ENCODE peak calls at places on chromosomes 7 and 10, in eight cellular contexts. One of them, this sample, is unnamed.

GRCh38 chr10:86022906-86023305 is 343.7 kb downstream of the GRID1 start:
- DNase-seq in HL-60: no peak
- DNase-seq in AG04450: no peak
- DNase-seq in astrocyte of the cerebellum: no peak
- DNase-seq in GM23338: no peak
- DNase-seq in tibial artery: no peak
- DNase-seq in AG09309: no peak
- DNase-seq in kidney: no peak
- DNase-seq in this sample: no peak

GRCh38 chr7:80552304-80552703 is 40.4 kb upstream of the GNAT3 start:
- DNase-seq in HL-60: no peak
- DNase-seq in kidney: no peak
- DNase-seq in AG09309: peak; percentile 62
- DNase-seq in tibial artery: no peak
- DNase-seq in GM23338: no peak
- DNase-seq in astrocyte of the cerebellum: no peak
- DNase-seq in AG04450: no peak
- DNase-seq in this sample: peak; percentile 15

GRCh38 chr10:90313548-90314325 is 544.1 kb downstream of the HTR7 start:
- DNase-seq in AG04450: no peak
- DNase-seq in tibial artery: no peak
- DNase-seq in HL-60: no peak
- DNase-seq in AG09309: no peak
- DNase-seq in kidney: no peak
- DNase-seq in astrocyte of the cerebellum: no peak
- DNase-seq in GM23338: no peak
- DNase-seq in this sample: peak; percentile 85

GRCh38 chr7:99766484-99767099 is 17.4 kb downstream of the CYP3A4 start:
- DNase-seq in kidney: no peak
- DNase-seq in tibial artery: no peak
- DNase-seq in AG04450: no peak
- DNase-seq in astrocyte of the cerebellum: no peak
- DNase-seq in AG09309: no peak
- DNase-seq in GM23338: no peak
- DNase-seq in HL-60: no peak
- DNase-seq in this sample: peak; percentile 58

GRCh38 chr10:21049482-21049881 is 152.4 kb upstream of the NEBL start:
- DNase-seq in tibial artery: no peak
- DNase-seq in AG04450: no peak
- DNase-seq in AG09309: no peak
- DNase-seq in astrocyte of the cerebellum: no peak
- DNase-seq in GM23338: no peak
- DNase-seq in HL-60: no peak
- DNase-seq in kidney: no peak
- DNase-seq in this sample: no peak

GRCh38 chr10:103124420-103125096 is 68.5 kb downstream of the NT5C2 start:
- DNase-seq in kidney: no peak
- DNase-seq in tibial artery: no peak
- DNase-seq in AG09309: no peak
- DNase-seq in HL-60: no peak
- DNase-seq in GM23338: no peak
- DNase-seq in astrocyte of the cerebellum: no peak
- DNase-seq in AG04450: no peak
- DNase-seq in this sample: no peak

GRCh38 chr10:79562135-79562756 is 2.0 kb upstream of the SFTPA2 start:
- DNase-seq in AG04450: peak; percentile 13
- DNase-seq in HL-60: peak; percentile 7
- DNase-seq in tibial artery: peak; percentile 53
- DNase-seq in astrocyte of the cerebellum: peak; percentile 24
- DNase-seq in AG09309: peak; percentile 4
- DNase-seq in kidney: peak; percentile 82
- DNase-seq in GM23338: peak; percentile 85
- DNase-seq in this sample: peak; percentile 50

GRCh38 chr7:44489955-44490350 is 505 bp downstream of the NUDCD3 start:
- DNase-seq in AG04450: no peak
- DNase-seq in kidney: no peak
- DNase-seq in astrocyte of the cerebellum: no peak
- DNase-seq in HL-60: no peak
- DNase-seq in tibial artery: no peak
- DNase-seq in GM23338: no peak
- DNase-seq in AG09309: no peak
- DNase-seq in this sample: peak; percentile 50

GRCh38 chr10:88991161-88991899 is 732 bp downstream of the FAS start:
- DNase-seq in kidney: peak; percentile 94
- DNase-seq in AG09309: no peak
- DNase-seq in tibial artery: peak; percentile 74
- DNase-seq in astrocyte of the cerebellum: peak; percentile 52
- DNase-seq in AG04450: no peak
- DNase-seq in HL-60: no peak
- DNase-seq in GM23338: peak; percentile 74
- DNase-seq in this sample: peak; percentile 83

GRCh38 chr7:47379629-47380324 is 202.1 kb downstream of the TNS3 start:
- DNase-seq in astrocyte of the cerebellum: peak; percentile 52
- DNase-seq in HL-60: no peak
- DNase-seq in kidney: peak; percentile 90
- DNase-seq in AG09309: no peak
- DNase-seq in AG04450: peak; percentile 36
- DNase-seq in GM23338: peak; percentile 42
- DNase-seq in tibial artery: peak; percentile 39
- DNase-seq in this sample: peak; percentile 60

GRCh38 chr10:16597656-16598055 is 76.0 kb upstream of the C1QL3 start:
- DNase-seq in AG09309: no peak
- DNase-seq in kidney: no peak
- DNase-seq in GM23338: no peak
- DNase-seq in tibial artery: no peak
- DNase-seq in AG04450: no peak
- DNase-seq in HL-60: no peak
- DNase-seq in astrocyte of the cerebellum: no peak
- DNase-seq in this sample: no peak

GRCh38 chr10:17548162-17548561 is 69.0 kb downstream of the HACD1 start:
- DNase-seq in HL-60: peak; percentile 4
- DNase-seq in GM23338: no peak
- DNase-seq in tibial artery: no peak
- DNase-seq in AG09309: no peak
- DNase-seq in astrocyte of the cerebellum: no peak
- DNase-seq in kidney: no peak
- DNase-seq in AG04450: no peak
- DNase-seq in this sample: no peak

GRCh38 chr7:148492157-148492860 is 98.3 kb upstream of the C7orf33 start:
- DNase-seq in GM23338: no peak
- DNase-seq in tibial artery: no peak
- DNase-seq in kidney: no peak
- DNase-seq in AG04450: no peak
- DNase-seq in astrocyte of the cerebellum: no peak
- DNase-seq in HL-60: no peak
- DNase-seq in AG09309: no peak
- DNase-seq in this sample: peak; percentile 87

GRCh38 chr7:119737390-119737789 is 535.6 kb upstream of the KCND2 start:
- DNase-seq in GM23338: no peak
- DNase-seq in kidney: no peak
- DNase-seq in tibial artery: no peak
- DNase-seq in AG09309: no peak
- DNase-seq in HL-60: no peak
- DNase-seq in astrocyte of the cerebellum: no peak
- DNase-seq in AG04450: no peak
- DNase-seq in this sample: no peak

GRCh38 chr7:572668-573495 is 53.2 kb upstream of the PDGFA start:
- DNase-seq in kidney: peak; percentile 65
- DNase-seq in AG09309: no peak
- DNase-seq in HL-60: no peak
- DNase-seq in tibial artery: no peak
- DNase-seq in astrocyte of the cerebellum: no peak
- DNase-seq in GM23338: peak; percentile 70
- DNase-seq in AG04450: no peak
- DNase-seq in this sample: no peak

GRCh38 chr7:96953676-96954513 is 51.5 kb upstream of the DLX6 start:
- DNase-seq in AG04450: no peak
- DNase-seq in AG09309: no peak
- DNase-seq in GM23338: no peak
- DNase-seq in HL-60: no peak
- DNase-seq in tibial artery: no peak
- DNase-seq in kidney: no peak
- DNase-seq in astrocyte of the cerebellum: no peak
- DNase-seq in this sample: peak; percentile 24

DNA sequence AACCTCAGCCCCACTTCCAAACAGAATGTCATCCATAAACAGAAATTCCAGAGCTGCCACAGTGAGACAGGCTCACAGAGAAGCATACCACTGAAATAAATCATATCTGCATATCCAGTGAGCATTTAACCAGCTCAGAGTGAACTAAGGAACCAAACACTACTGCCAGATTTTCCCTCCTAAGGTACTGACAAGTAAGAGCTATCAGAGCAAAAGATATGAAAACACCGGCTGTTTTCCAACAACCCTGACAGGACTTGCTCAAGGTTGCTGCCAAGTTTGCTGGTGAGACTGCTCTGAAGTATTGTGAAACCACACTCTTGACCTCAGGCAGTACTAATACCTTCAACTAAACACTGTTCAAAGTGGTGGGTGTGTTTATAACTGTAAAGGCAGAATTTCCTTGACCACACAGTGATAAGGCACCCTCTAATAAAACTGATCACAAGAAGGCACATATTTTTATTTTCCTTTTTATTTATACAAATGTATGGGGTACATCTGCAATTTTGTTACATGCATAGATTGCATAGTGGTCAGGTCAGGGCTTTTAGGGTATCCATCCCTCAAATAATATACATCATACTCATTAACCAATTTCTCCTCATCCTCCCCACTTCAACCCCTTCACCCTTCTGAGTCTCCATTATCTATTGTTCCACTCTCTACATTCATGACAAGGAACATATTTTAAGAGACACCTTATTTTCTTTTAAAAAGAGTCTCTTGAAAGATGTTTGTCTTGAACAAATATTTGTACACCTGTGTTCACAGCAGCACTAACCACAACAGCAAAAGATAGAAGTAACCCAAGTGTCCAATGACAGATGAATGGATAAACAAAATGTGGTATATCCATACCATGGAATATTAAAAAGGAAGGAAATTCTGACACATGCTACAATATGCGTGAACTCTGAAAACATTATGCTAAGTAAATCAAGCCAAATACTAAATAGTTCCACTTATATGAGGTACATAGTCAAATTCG is 18.2 kb downstream of the SGMS1 start:
- DNase-seq in astrocyte of the cerebellum: peak; percentile 97
- DNase-seq in GM23338: no peak
- DNase-seq in HL-60: peak; percentile 20
- DNase-seq in tibial artery: no peak
- DNase-seq in kidney: no peak
- DNase-seq in AG09309: peak; percentile 93
- DNase-seq in AG04450: peak; percentile 90
- DNase-seq in this sample: peak; percentile 97
- H3K4me3 ChIP-seq in astrocyte of the cerebellum: no peak overlapping the region
- H3K4me3 ChIP-seq in GM23338: no peak overlapping the region
- H3K4me3 ChIP-seq in HL-60: no peak overlapping the region
- H3K4me3 ChIP-seq in tibial artery: no peak overlapping the region
- H3K4me3 ChIP-seq in kidney: no peak overlapping the region
- H3K4me3 ChIP-seq in AG09309: no peak overlapping the region
- H3K4me3 ChIP-seq in AG04450: no peak overlapping the region
- H3K4me3 ChIP-seq in this sample: no peak overlapping the region

DNA sequence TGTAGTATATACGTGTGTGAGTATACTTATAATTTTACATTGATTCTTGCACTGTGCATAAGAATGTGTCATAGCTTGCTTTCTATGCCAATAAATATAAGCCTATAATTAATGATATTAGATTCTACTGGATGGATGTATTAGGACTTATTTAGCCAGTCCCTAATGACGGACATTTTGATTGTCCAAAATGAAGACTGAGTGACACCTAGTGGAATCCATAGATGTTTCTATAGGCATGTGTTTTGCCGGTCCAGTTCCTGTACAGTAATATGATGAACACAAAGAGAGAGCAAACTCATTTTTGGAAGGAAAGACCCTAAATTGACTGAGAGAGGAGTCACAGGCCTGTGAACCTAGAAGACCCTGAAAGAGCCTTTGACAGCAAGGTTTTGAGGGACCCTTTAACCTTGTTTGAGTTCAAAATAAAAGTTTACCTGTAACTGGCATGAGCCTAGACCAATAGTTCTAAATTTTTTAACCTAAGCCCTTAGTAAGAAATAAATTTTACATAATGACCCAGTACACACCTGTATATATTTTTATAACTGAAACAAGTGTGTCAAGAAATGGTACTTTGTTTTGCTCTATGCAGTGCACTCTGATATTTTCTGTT is 42.4 kb upstream of the AGBL3 start:
- DNase-seq in AG09309: no peak
- DNase-seq in tibial artery: no peak
- DNase-seq in kidney: no peak
- DNase-seq in astrocyte of the cerebellum: no peak
- DNase-seq in GM23338: no peak
- DNase-seq in AG04450: no peak
- DNase-seq in HL-60: no peak
- DNase-seq in this sample: peak; percentile 37
- TF ChIP-seq CTCF in AG09309: no peak
- TF ChIP-seq CTCF in tibial artery: peak; percentile 30
- TF ChIP-seq CTCF in kidney: peak; percentile 11
- TF ChIP-seq CTCF in astrocyte of the cerebellum: peak; percentile 18
- TF ChIP-seq CTCF in GM23338: no peak
- TF ChIP-seq CTCF in AG04450: no peak
- TF ChIP-seq CTCF in HL-60: no peak
- TF ChIP-seq CTCF in this sample: peak; percentile 26

GRCh38 chr7:156155988-156156733 is 343.9 kb upstream of the SHH start:
- DNase-seq in AG09309: no peak
- DNase-seq in AG04450: no peak
- DNase-seq in tibial artery: no peak
- DNase-seq in astrocyte of the cerebellum: no peak
- DNase-seq in HL-60: no peak
- DNase-seq in GM23338: no peak
- DNase-seq in kidney: no peak
- DNase-seq in this sample: no peak

GRCh38 chr7:156158213-156158612 is 345.9 kb upstream of the SHH start:
- DNase-seq in GM23338: no peak
- DNase-seq in HL-60: no peak
- DNase-seq in astrocyte of the cerebellum: no peak
- DNase-seq in kidney: no peak
- DNase-seq in tibial artery: no peak
- DNase-seq in AG09309: no peak
- DNase-seq in AG04450: no peak
- DNase-seq in this sample: no peak

GRCh38 chr7:156158693-156159092 is 346.4 kb upstream of the SHH start:
- DNase-seq in AG09309: no peak
- DNase-seq in GM23338: no peak
- DNase-seq in AG04450: no peak
- DNase-seq in kidney: no peak
- DNase-seq in HL-60: no peak
- DNase-seq in astrocyte of the cerebellum: no peak
- DNase-seq in tibial artery: no peak
- DNase-seq in this sample: no peak

GRCh38 chr7:156157409-156158012 is 345.2 kb upstream of the SHH start:
- DNase-seq in HL-60: no peak
- DNase-seq in kidney: peak; percentile 66
- DNase-seq in GM23338: no peak
- DNase-seq in AG04450: no peak
- DNase-seq in astrocyte of the cerebellum: no peak
- DNase-seq in tibial artery: no peak
- DNase-seq in AG09309: no peak
- DNase-seq in this sample: no peak

GRCh38 chr7:156156734-156157408 is 344.6 kb upstream of the SHH start:
- DNase-seq in AG09309: no peak
- DNase-seq in tibial artery: no peak
- DNase-seq in AG04450: no peak
- DNase-seq in astrocyte of the cerebellum: peak; percentile 11
- DNase-seq in GM23338: peak; percentile 57
- DNase-seq in kidney: peak; percentile 82
- DNase-seq in HL-60: no peak
- DNase-seq in this sample: no peak
- H3K4me3 ChIP-seq in AG09309: no peak overlapping the region
- H3K4me3 ChIP-seq in tibial artery: no peak overlapping the region
- H3K4me3 ChIP-seq in AG04450: no peak overlapping the region
- H3K4me3 ChIP-seq in astrocyte of the cerebellum: no peak overlapping the region
- H3K4me3 ChIP-seq in GM23338: no peak overlapping the region
- H3K4me3 ChIP-seq in kidney: no peak overlapping the region
- H3K4me3 ChIP-seq in HL-60: no peak overlapping the region
- H3K4me3 ChIP-seq in this sample: no peak overlapping the region

GRCh38 chr10:115963848-115964247 is 309.2 kb downstream of the GFRA1 start:
- DNase-seq in kidney: no peak
- DNase-seq in HL-60: no peak
- DNase-seq in astrocyte of the cerebellum: peak; percentile 57
- DNase-seq in AG04450: no peak
- DNase-seq in tibial artery: no peak
- DNase-seq in GM23338: peak; percentile 19
- DNase-seq in AG09309: no peak
- DNase-seq in this sample: no peak
- TF ChIP-seq CTCF in kidney: peak; percentile 10
- TF ChIP-seq CTCF in HL-60: no peak
- TF ChIP-seq CTCF in astrocyte of the cerebellum: peak; percentile 51
- TF ChIP-seq CTCF in AG04450: peak; percentile 18
- TF ChIP-seq CTCF in tibial artery: no peak
- TF ChIP-seq CTCF in GM23338: no peak
- TF ChIP-seq CTCF in AG09309: peak; percentile 36
- TF ChIP-seq CTCF in this sample: no peak